ENCODE peak calls at places on chromosomes 12 and 14, in nine cellular contexts. M is sigmoid colon; Z is neural progenitor cell; P is AG04449; R is CD8-positive, alpha-beta T cell; F is CD4-positive, alpha-beta T cell; B is A549; C is nephron progenitor cell; V is activated B cell treated with CpG ODN at 0.5 μM for 24 hours. J is an unnamed sample.

GRCh38 chr12:95611676-95612309 is 60.5 kb upstream of the USP44 start:
- DNase-seq in M (no peak), Z (no peak), P (no peak), R (no peak), F (no peak), B (peak), C (no peak), V (no peak), J (no peak)

GRCh38 chr12:2057041-2057792 is 4.4 kb downstream of the CACNA1C start:
- DNase-seq in M (peak), Z (peak), P (no peak), R (no peak), F (no peak), B (peak), C (peak), V (no peak), J (no peak)

GRCh38 chr12:132881853-132882252 is 5.6 kb downstream of the CHFR start:
- DNase-seq in M (no peak), Z (no peak), P (peak), R (no peak), F (no peak), B (no peak), C (no peak), V (no peak), J (no peak)

GRCh38 chr12:52074656-52075408 is 4.7 kb upstream of the SMIM41 start:
- DNase-seq in M (no peak), Z (no peak), P (no peak), R (no peak), F (no peak), B (no peak), C (no peak), V (no peak), J (no peak)

GRCh38 chr12:113462880-113463745 is 8.6 kb downstream of the LHX5 start:
- DNase-seq in M (no peak), Z (peak), P (no peak), R (no peak), F (no peak), B (no peak), C (peak), V (no peak), J (no peak)

GRCh38 chr12:15122349-15122748 is 98.9 kb downstream of the RERG start:
- DNase-seq in M (no peak), Z (no peak), P (no peak), R (no peak), F (no peak), B (no peak), C (no peak), V (no peak), J (no peak)

GRCh38 chr14:74514471-74514932 is 20.9 kb downstream of the ISCA2 start:
- DNase-seq in M (peak), Z (no peak), P (no peak), R (no peak), F (no peak), B (no peak), C (no peak), V (no peak), J (no peak)

GRCh38 chr12:92928431-92928961 is 599 bp downstream of the EEA1 start:
- DNase-seq in M (peak), Z (no peak), P (no peak), R (peak), F (peak), B (peak), C (no peak), V (peak), J (peak)

GRCh38 chr14:68702578-68702977 is 90.3 kb downstream of the ZFP36L1 start:
- DNase-seq in M (no peak), Z (no peak), P (no peak), R (no peak), F (no peak), B (no peak), C (no peak), V (no peak), J (no peak)

GRCh38 chr12:43352001-43352400 is 200.0 kb downstream of the ADAMTS20 start:
- DNase-seq in M (no peak), Z (no peak), P (no peak), R (no peak), F (no peak), B (no peak), C (no peak), V (no peak), J (no peak)

GRCh38 chr14:36091096-36091495 is 85.4 kb downstream of the PTCSC3 start:
- DNase-seq in M (no peak), Z (no peak), P (peak), R (no peak), F (no peak), B (peak), C (no peak), V (no peak), J (no peak)

GRCh38 chr14:32703246-32703645 is 235.4 kb upstream of the NPAS3 start:
- DNase-seq in M (no peak), Z (no peak), P (no peak), R (no peak), F (no peak), B (no peak), C (no peak), V (no peak), J (no peak)

GRCh38 chr12:110137786-110138185 is 13.6 kb downstream of the IFT81 start:
- DNase-seq in M (no peak), Z (no peak), P (no peak), R (no peak), F (no peak), B (no peak), C (no peak), V (no peak), J (no peak)

GRCh38 chr14:95220663-95221231 is 63.4 kb upstream of the DICER1 start:
- DNase-seq in M (peak), Z (peak), P (peak), R (no peak), F (no peak), B (no peak), C (no peak), V (no peak), J (no peak)

GRCh38 chr12:52082026-52082667 is 2.6 kb downstream of the SMIM41 start:
- DNase-seq in M (peak), Z (peak), P (no peak), R (no peak), F (no peak), B (no peak), C (peak), V (no peak), J (no peak)

GRCh38 chr14:101809671-101810514 is 48.4 kb downstream of the PPP2R5C start:
- DNase-seq in M (peak), Z (peak), P (peak), R (peak), F (peak), B (peak), C (peak), V (peak), J (peak)

GRCh38 chr14:59772252-59772651 is 98.3 kb downstream of the RTN1 start:
- DNase-seq in M (no peak), Z (no peak), P (no peak), R (no peak), F (no peak), B (no peak), C (no peak), V (no peak), J (no peak)

GRCh38 chr12:6563448-6564050 is 4.5 kb downstream of the NOP2 start:
- DNase-seq in M (no peak), Z (peak), P (no peak), R (peak), F (peak), B (peak), C (peak), V (peak), J (no peak)
- TF ChIP-seq CTCF in M (no peak), Z (peak), P (peak), R (peak), F (peak), B (peak), C (peak), V (peak), J (peak)

DNA sequence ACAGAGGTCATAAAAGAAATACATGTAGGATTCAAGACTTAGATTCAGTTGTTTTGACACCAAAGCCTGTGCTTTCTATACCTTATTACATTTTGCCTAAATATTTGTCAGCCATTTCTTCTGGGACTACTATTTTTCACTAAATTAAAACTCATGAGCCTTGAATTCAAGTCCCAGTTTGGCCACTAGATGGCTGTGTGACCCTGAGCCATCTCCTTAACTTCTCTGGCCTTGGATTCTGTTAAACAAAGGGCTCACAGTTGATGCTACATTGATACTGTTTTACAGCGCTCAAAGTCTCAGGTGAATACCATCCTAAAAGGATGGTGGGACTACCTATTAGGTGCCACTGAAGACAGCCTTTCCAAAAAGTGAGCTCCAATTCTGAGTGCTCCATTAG is 39.6 kb upstream of the CCDC198 start:
- DNase-seq in M (no peak), Z (peak), P (no peak), R (no peak), F (no peak), B (peak), C (no peak), V (no peak), J (no peak)
- TF ChIP-seq CTCF in M (no peak), Z (peak), P (no peak), R (no peak), F (no peak), B (peak), C (peak), V (no peak), J (no peak)

GRCh38 chr14:105943973-105944602 is 417.7 kb downstream of the TMEM121 start:
- DNase-seq in M (no peak), Z (no peak), P (no peak), R (no peak), F (no peak), B (no peak), C (no peak), V (no peak), J (no peak)

GRCh38 chr14:105947599-105947998 is 421.2 kb downstream of the TMEM121 start:
- DNase-seq in M (no peak), Z (no peak), P (no peak), R (no peak), F (no peak), B (no peak), C (no peak), V (no peak), J (no peak)

GRCh38 chr14:105941226-105942166 is 415.1 kb downstream of the TMEM121 start:
- DNase-seq in M (no peak), Z (no peak), P (no peak), R (no peak), F (no peak), B (no peak), C (no peak), V (no peak), J (no peak)

GRCh38 chr14:105945891-105946290 is 419.5 kb downstream of the TMEM121 start:
- DNase-seq in M (no peak), Z (no peak), P (no peak), R (no peak), F (no peak), B (peak), C (no peak), V (no peak), J (no peak)

DNA sequence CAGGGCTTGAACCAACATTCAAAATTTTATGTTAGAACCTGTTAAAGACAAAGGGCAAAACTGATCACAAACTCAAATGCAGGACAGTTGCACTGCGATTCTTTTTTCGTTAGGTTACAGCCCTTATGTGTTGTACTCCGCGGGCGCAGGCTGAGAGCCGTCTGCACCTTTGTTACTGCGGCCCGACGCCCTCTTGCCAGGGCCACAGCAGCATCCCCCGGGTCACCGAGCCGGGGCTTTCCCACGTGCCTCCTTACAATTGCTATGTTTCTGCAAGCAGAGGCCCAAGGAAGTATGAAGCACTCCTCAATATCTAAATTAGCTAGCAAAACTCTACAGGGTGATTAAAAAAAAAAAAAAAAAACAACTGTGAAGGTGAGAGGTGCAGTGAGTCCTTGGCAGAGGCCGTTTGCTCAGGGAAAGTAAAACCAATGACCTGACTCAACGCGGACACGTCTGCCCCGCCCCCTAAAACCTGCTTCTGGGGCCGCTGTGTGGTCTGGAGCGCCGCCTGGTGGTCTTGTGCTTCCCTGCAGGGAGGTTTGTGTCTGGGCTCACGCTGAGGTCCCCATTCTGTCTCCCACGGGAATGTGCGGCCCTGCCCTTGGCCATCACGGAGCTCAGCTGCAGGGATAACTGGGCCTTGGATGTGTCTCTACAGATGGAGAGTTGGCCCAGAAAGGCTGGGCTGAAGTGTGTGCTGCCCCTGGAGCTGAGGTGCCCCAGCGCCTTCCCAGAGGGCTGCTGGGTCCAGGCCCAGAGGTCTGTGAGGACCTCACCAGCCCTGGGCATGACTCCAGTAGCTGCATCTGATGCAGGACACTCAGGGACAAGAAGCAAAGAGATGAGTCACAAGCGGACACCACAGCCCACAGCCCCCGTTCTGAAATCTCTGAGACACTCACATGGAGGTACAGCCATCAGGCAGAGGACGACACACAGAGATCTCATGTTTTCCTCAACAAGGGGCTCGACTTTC is 418.5 kb downstream of the TMEM121 start:
- DNase-seq in M (peak), Z (no peak), P (no peak), R (peak), F (peak), B (peak), C (no peak), V (peak), J (peak)
- TF ChIP-seq CTCF in M (peak), Z (no peak), P (no peak), R (peak), F (peak), B (peak), C (no peak), V (no peak), J (peak)

DNA sequence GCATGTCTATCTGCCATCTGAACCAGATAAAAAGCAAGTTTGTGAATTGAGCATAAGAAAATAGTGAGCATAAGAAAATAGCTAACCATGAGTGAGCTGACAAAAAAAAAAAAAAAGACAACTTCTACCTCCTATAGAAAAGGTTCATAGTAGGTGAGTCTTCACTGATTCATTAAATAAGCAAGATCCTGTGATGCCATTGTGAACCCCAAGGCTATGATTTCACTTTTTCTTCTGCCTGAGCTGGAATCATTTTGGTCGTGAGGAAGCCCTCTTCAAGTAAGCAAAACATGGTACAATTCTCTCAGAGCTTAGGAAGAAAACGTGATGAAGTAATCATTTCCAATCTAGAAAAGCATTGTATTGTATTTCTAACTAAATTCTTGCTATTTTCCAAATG is 1.2 kb downstream of the PIK3C2G start:
- DNase-seq in M (no peak), Z (no peak), P (no peak), R (no peak), F (no peak), B (no peak), C (no peak), V (no peak), J (no peak)
- TF ChIP-seq CTCF in M (no peak), Z (no peak), P (no peak), R (no peak), F (no peak), B (no peak), C (no peak), V (no peak), J (no peak)

DNA sequence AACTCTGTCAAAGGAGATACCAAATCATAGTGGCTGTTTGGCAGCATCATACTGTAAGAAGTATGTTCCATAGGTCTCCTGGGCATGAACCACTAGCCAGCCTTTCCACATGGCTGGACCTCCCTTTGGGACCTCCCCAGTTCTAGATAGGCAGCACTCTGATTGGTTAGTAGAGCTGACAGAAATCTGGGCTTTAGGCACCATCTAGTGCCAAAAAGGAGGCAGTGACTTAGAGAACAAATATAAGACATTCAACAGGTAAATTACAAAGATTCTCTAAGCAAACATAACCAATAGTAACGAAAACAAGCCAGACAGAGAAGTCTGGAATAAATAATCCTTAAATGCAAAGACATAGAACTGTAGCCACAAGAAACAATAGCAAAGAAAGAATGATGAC is 148.0 kb upstream of the PDE3A start:
- DNase-seq in M (no peak), Z (peak), P (no peak), R (no peak), F (no peak), B (peak), C (no peak), V (no peak), J (no peak)
- TF ChIP-seq CTCF in M (no peak), Z (peak), P (peak), R (no peak), F (no peak), B (no peak), C (no peak), V (no peak), J (peak)

GRCh38 chr14:30759172-30760125 is 114.9 kb upstream of the COCH start:
- DNase-seq in M (no peak), Z (no peak), P (no peak), R (no peak), F (no peak), B (no peak), C (no peak), V (no peak), J (no peak)

GRCh38 chr14:30753452-30753851 is 120.9 kb upstream of the COCH start:
- DNase-seq in M (no peak), Z (no peak), P (no peak), R (no peak), F (no peak), B (no peak), C (no peak), V (no peak), J (no peak)

GRCh38 chr14:30757082-30757481 is 117.3 kb upstream of the COCH start:
- DNase-seq in M (no peak), Z (no peak), P (no peak), R (no peak), F (no peak), B (no peak), C (no peak), V (no peak), J (no peak)

GRCh38 chr14:30754778-30755177 is 119.6 kb upstream of the COCH start:
- DNase-seq in M (no peak), Z (no peak), P (no peak), R (no peak), F (no peak), B (no peak), C (no peak), V (no peak), J (no peak)

GRCh38 chr14:30756594-30756993 is 117.8 kb upstream of the COCH start:
- DNase-seq in M (no peak), Z (no peak), P (no peak), R (no peak), F (no peak), B (no peak), C (no peak), V (no peak), J (no peak)
- TF ChIP-seq CTCF in M (no peak), Z (no peak), P (no peak), R (no peak), F (no peak), B (no peak), C (no peak), V (no peak), J (no peak)

GRCh38 chr14:69933623-69934275 is 54.5 kb downstream of the SMOC1 start:
- DNase-seq in M (no peak), Z (no peak), P (no peak), R (no peak), F (no peak), B (no peak), C (no peak), V (no peak), J (no peak)

GRCh38 chr14:69932391-69932790 is 53.2 kb downstream of the SMOC1 start:
- DNase-seq in M (no peak), Z (peak), P (no peak), R (no peak), F (no peak), B (no peak), C (no peak), V (no peak), J (no peak)

GRCh38 chr14:69941768-69942742 is 62.8 kb downstream of the SMOC1 start:
- DNase-seq in M (no peak), Z (no peak), P (no peak), R (no peak), F (no peak), B (no peak), C (no peak), V (no peak), J (no peak)

GRCh38 chr14:69938751-69939150 is 59.5 kb downstream of the SMOC1 start:
- DNase-seq in M (no peak), Z (no peak), P (no peak), R (no peak), F (no peak), B (no peak), C (no peak), V (no peak), J (no peak)

DNA sequence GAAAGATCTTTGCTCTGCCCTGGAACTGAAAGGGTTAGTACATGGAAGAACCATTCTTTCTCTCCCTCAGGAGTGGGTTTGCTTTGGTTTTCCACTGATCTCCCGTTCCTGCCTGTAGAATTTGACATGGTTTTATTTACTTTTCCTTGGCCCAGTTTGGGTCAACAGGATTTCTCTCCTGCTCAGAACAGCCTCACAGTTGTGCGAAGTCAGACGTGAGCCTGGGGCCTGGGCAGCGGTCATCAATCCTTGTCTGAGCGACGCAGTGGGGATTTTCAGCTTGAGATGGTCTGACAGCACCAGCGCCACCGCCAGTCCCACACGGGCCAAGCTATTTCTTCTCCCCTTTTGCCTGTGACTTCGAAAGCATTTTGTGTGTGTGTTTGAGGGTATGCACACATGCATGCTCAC is 58.2 kb downstream of the SMOC1 start:
- DNase-seq in M (no peak), Z (no peak), P (no peak), R (no peak), F (no peak), B (no peak), C (peak), V (no peak), J (no peak)
- TF ChIP-seq CTCF in M (no peak), Z (no peak), P (no peak), R (no peak), F (no peak), B (no peak), C (no peak), V (no peak), J (no peak)

GRCh38 chr14:88792572-88793258 is at the start of gene EML5:
- DNase-seq in M (peak), Z (peak), P (no peak), R (peak), F (peak), B (peak), C (peak), V (peak), J (peak)
- TF ChIP-seq CTCF in M (peak), Z (peak), P (peak), R (peak), F (peak), B (peak), C (peak), V (no peak), J (peak)

GRCh38 chr14:77302926-77303325 is 17.8 kb downstream of the POMT2 start:
- DNase-seq in M (no peak), Z (no peak), P (no peak), R (no peak), F (no peak), B (peak), C (no peak), V (no peak), J (peak)
- TF ChIP-seq CTCF in M (no peak), Z (no peak), P (no peak), R (no peak), F (no peak), B (no peak), C (no peak), V (no peak), J (no peak)

J was measured in CD14-positive monocyte.